ENCODE peak calls at places on chromosomes 16 and 17, in ten cellular contexts. R, C, G, T, E, J, L, U, H and Q are unnamed samples.

GRCh38 chr17:22512997-22513538 is 820.7 kb downstream of the KCNJ18 start:
- DNase-seq in R (no peak), C (no peak), G (no peak), T (no peak), E (no peak), J (no peak), L (no peak), U (no peak), H (no peak), Q (no peak)

GRCh38 chr17:77774182-77774581 is 184.3 kb upstream of the TNRC6C start:
- DNase-seq in R (no peak), C (no peak), G (no peak), T (no peak), E (no peak), J (no peak), L (no peak), U (no peak), H (no peak), Q (no peak)

GRCh38 chr17:9370464-9370863 is 205.2 kb downstream of the STX8 start:
- DNase-seq in R (peak; percentile 36), C (no peak), G (no peak), T (no peak), E (no peak), J (no peak), L (peak; percentile 81), U (no peak), H (no peak), Q (no peak)

GRCh38 chr17:54099221-54099620 is 276.5 kb downstream of the KIF2B start:
- DNase-seq in R (no peak), C (no peak), G (no peak), T (no peak), E (no peak), J (no peak), L (no peak), U (no peak), H (no peak), Q (no peak)

GRCh38 chr17:51585514-51586104 is 325.3 kb downstream of the UTP18 start:
- DNase-seq in R (no peak), C (no peak), G (peak; percentile 10), T (no peak), E (peak; percentile 49), J (no peak), L (peak; percentile 2), U (no peak), H (no peak), Q (no peak)

GRCh38 chr17:80912451-80912850 is 79.2 kb upstream of the CHMP6 start:
- DNase-seq in R (no peak), C (peak; percentile 51), G (no peak), T (no peak), E (no peak), J (no peak), L (no peak), U (no peak), H (no peak), Q (no peak)

GRCh38 chr16:58409316-58409973 is 17.2 kb downstream of the GINS3 start:
- DNase-seq in R (peak; percentile 70), C (no peak), G (no peak), T (no peak), E (no peak), J (peak; percentile 77), L (peak; percentile 71), U (no peak), H (peak; percentile 58), Q (no peak)

GRCh38 chr16:1413684-1414531 is 596 bp downstream of the UNKL start:
- DNase-seq in R (peak; percentile 62), C (peak; percentile 86), G (peak; percentile 84), T (no peak), E (peak; percentile 96), J (peak; percentile 51), L (peak; percentile 52), U (peak; percentile 65), H (peak; percentile 46), Q (peak; percentile 55)

GRCh38 chr16:23682181-23682580 is 3.5 kb downstream of the PLK1 start:
- DNase-seq in R (peak; percentile 79), C (no peak), G (no peak), T (no peak), E (no peak), J (no peak), L (peak; percentile 47), U (no peak), H (no peak), Q (no peak)

GRCh38 chr16:23679274-23679985 is 741 bp downstream of the PLK1 start:
- DNase-seq in R (peak; percentile 54), C (no peak), G (peak; percentile 23), T (no peak), E (peak; percentile 81), J (no peak), L (peak; percentile 38), U (no peak), H (no peak), Q (no peak)

GRCh38 chr16:23678430-23679273 is at the start of gene PLK1:
- DNase-seq in R (peak; percentile 87), C (peak; percentile 91), G (peak; percentile 92), T (peak; percentile 34), E (peak; percentile 95), J (peak; percentile 73), L (peak; percentile 88), U (peak; percentile 72), H (peak; percentile 71), Q (peak; percentile 73)

GRCh38 chr16:23676924-23677480 is 1.7 kb upstream of the PLK1 start:
- DNase-seq in R (no peak), C (no peak), G (no peak), T (no peak), E (no peak), J (no peak), L (no peak), U (no peak), H (no peak), Q (no peak)

DNA sequence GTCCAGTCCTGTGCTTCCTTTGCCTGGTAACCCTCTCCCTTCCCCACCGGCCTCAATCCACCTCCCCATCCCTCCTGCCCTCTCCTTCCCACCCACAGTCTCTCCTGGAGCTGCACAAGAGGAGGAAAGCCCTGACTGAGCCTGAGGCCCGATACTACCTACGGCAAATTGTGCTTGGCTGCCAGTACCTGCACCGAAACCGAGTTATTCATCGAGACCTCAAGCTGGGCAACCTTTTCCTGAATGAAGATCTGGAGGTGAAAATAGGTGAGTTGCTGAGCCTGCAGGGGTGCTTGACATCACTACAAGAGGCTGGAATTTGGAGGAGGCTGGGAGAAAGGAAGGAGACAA is 1.3 kb downstream of the PLK1 start:
- DNase-seq in R (no peak), C (no peak), G (no peak), T (no peak), E (peak; percentile 55), J (no peak), L (peak; percentile 20), U (no peak), H (no peak), Q (no peak)
- H3K4me3 ChIP-seq in R (peak overlapping the region; percentile 47), C (no peak overlapping the region), G (peak overlapping the region; percentile 58), T (no peak overlapping the region), E (peak overlapping the region; percentile 98), J (no peak overlapping the region), L (peak overlapping the region; percentile 68), U (no peak overlapping the region), H (no peak overlapping the region), Q (no peak overlapping the region)

DNA sequence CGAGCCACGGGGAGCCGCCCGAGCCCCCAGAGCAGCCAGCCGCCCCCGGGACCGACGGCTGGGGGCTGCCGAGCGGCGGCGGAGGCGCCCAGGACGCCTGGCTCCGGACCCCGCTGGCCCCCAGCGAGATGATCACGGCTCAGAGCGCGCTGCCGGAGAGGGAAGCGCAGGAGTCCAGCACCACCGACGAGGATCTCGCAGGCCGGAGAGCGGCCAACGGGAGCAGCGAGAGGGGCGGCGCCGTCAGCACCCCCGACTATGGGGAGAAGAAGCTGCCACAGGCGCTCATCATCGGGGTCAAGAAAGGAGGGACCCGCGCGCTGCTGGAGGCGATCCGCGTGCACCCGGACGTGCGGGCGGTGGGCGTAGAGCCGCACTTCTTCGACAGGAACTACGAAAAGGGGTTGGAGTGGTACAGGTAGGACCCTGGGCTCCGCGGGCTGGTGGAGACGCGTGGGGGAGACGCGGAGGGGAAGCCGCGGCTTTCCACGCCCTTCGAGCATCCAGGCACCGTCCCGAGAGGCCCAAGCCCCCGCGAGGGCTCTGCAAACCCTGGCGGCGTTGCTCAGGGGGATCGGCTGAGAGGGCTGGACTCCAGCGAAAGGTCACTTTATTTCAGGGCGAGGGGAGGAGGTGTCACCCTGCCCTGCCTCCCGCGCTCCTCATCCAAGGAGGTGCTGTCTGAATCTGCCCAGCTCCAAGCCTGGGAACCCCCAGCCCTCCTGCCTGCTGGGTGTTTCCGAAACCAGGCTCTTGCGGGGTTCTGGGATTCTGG is 1.2 kb downstream of the HS3ST4 start:
- DNase-seq in R (no peak), C (no peak), G (no peak), T (no peak), E (peak; percentile 81), J (no peak), L (no peak), U (no peak), H (no peak), Q (no peak)
- H3K4me3 ChIP-seq in R (peak overlapping the region; percentile 53), C (peak overlapping the region; percentile 43), G (no peak overlapping the region), T (no peak overlapping the region), E (peak overlapping the region; percentile 63), J (peak overlapping the region; percentile 69), L (no peak overlapping the region), U (peak overlapping the region; percentile 51), H (peak overlapping the region; percentile 40), Q (no peak overlapping the region)

DNA sequence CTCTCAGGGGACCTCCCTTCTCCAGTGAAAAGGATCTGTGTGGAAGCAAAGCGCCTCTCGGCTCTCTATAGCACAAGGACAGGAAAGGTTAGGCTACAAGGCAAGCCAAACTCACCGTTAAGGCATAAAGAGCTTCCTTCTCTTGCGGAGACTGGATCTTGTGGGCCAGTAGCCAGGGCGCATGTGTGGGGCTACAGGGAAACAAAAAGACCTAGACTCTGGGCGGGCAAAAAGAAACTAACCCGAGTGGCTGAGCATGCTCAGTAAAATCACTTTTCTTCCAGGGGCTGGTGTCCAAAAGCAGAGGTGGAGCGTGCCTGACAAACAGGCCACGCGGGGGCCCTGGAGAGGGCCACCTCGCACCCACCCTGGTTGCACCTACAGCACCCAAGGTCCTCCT is 16.1 kb downstream of the GGA2 start:
- DNase-seq in R (no peak), C (no peak), G (no peak), T (no peak), E (no peak), J (no peak), L (no peak), U (no peak), H (no peak), Q (peak; percentile 57)
- H3K4me3 ChIP-seq in R (no peak overlapping the region), C (no peak overlapping the region), G (no peak overlapping the region), T (no peak overlapping the region), E (no peak overlapping the region), J (no peak overlapping the region), L (no peak overlapping the region), U (peak overlapping the region; percentile 21), H (no peak overlapping the region), Q (no peak overlapping the region)

GRCh38 chr17:50059759-50060273 is 3.9 kb downstream of the ITGA3 start:
- DNase-seq in R (peak; percentile 48), C (peak; percentile 94), G (no peak), T (peak; percentile 62), E (no peak), J (no peak), L (peak; percentile 50), U (no peak), H (no peak), Q (no peak)

GRCh38 chr17:50059256-50059655 is 3.3 kb downstream of the ITGA3 start:
- DNase-seq in R (no peak), C (no peak), G (no peak), T (no peak), E (no peak), J (no peak), L (peak; percentile 46), U (no peak), H (no peak), Q (no peak)

GRCh38 chr17:50057521-50057991 is 1.6 kb downstream of the ITGA3 start:
- DNase-seq in R (no peak), C (no peak), G (no peak), T (no peak), E (no peak), J (no peak), L (no peak), U (no peak), H (no peak), Q (no peak)

GRCh38 chr17:50056961-50057330 is 1.0 kb downstream of the ITGA3 start:
- DNase-seq in R (no peak), C (no peak), G (no peak), T (no peak), E (peak; percentile 73), J (no peak), L (peak; percentile 51), U (no peak), H (no peak), Q (no peak)

GRCh38 chr17:50058296-50058945 is 2.5 kb downstream of the ITGA3 start:
- DNase-seq in R (no peak), C (no peak), G (no peak), T (no peak), E (no peak), J (no peak), L (no peak), U (no peak), H (no peak), Q (no peak)
- H3K4me3 ChIP-seq in R (no peak overlapping the region), C (no peak overlapping the region), G (no peak overlapping the region), T (peak overlapping the region; percentile 79), E (no peak overlapping the region), J (no peak overlapping the region), L (peak overlapping the region; percentile 75), U (no peak overlapping the region), H (peak overlapping the region; percentile 83), Q (no peak overlapping the region)